ENCODE peak calls at places on chromosomes 1 and 21, in four cellular contexts. V is stomach, J is HCT116, R is GM12891. S is an unnamed sample.
A peak's percentile ranks its signal among the peaks of the same experiment; 100 is the strongest.

GRCh38 chr21:16422702-16423101 is 692.9 kb downstream of the USP25 start:
- DNase-seq in V (no peak), J (no peak), R (no peak), S (no peak)

GRCh38 chr1:17717595-17717994 is 37.5 kb upstream of the ACTL8 start:
- DNase-seq in V (no peak), J (no peak), R (no peak), S (no peak)

GRCh38 chr1:207673399-207673798 is 28.5 kb downstream of the CR1L start:
- DNase-seq in V (no peak), J (no peak), R (no peak), S (no peak)

GRCh38 chr1:20964540-20965484 is 177.7 kb upstream of the HP1BP3 start:
- DNase-seq in V (no peak), J (no peak), R (peak; percentile 15), S (peak; percentile 74)

GRCh38 chr1:7247158-7247557 is 461.9 kb downstream of the CAMTA1 start:
- DNase-seq in V (no peak), J (no peak), R (no peak), S (no peak)

GRCh38 chr1:18062180-18062579 is 45.4 kb upstream of the IGSF21 start:
- DNase-seq in V (no peak), J (no peak), R (no peak), S (no peak)

GRCh38 chr21:14616303-14617039 is 70.4 kb upstream of the SAMSN1 start:
- DNase-seq in V (no peak), J (no peak), R (no peak), S (no peak)

GRCh38 chr1:109478806-109479205 is 4.9 kb upstream of the ATXN7L2 start:
- DNase-seq in V (peak; percentile 54), J (no peak), R (no peak), S (peak; percentile 45)

GRCh38 chr1:66521736-66522365 is 12.1 kb upstream of the SGIP1 start:
- DNase-seq in V (no peak), J (peak; percentile 27), R (no peak), S (no peak)

GRCh38 chr1:151993734-151994496 is at the start of gene S100A10:
- DNase-seq in V (peak; percentile 79), J (no peak), R (peak; percentile 20), S (no peak)

GRCh38 chr1:1616045-1616821 is 933 bp downstream of the MIB2 start:
- DNase-seq in V (peak; percentile 58), J (no peak), R (peak; percentile 72), S (no peak)

GRCh38 chr1:184187097-184187496 is 135.6 kb downstream of the TSEN15 start:
- DNase-seq in V (no peak), J (no peak), R (no peak), S (no peak)

GRCh38 chr1:59062743-59063142 is 234.2 kb upstream of the FGGY start:
- DNase-seq in V (peak; percentile 44), J (no peak), R (no peak), S (no peak)

GRCh38 chr1:159190441-159190840 is 14.2 kb upstream of the ACKR1 start:
- DNase-seq in V (no peak), J (no peak), R (no peak), S (no peak)

GRCh38 chr1:117284408-117285215 is 73.9 kb upstream of the VTCN1 start:
- DNase-seq in V (no peak), J (peak; percentile 57), R (no peak), S (peak; percentile 5)

GRCh38 chr1:64006276-64007051 is 197.0 kb upstream of the UBE2U start:
- DNase-seq in V (peak; percentile 72), J (peak; percentile 19), R (no peak), S (no peak)

GRCh38 chr1:25020851-25021585 is 90.9 kb upstream of the RUNX3 start:
- DNase-seq in V (no peak), J (no peak), R (no peak), S (no peak)

GRCh38 chr21:8989261-8989882 is 1532.0 kb upstream of the TPTE start:
- DNase-seq in V (no peak), J (no peak), R (no peak), S (no peak)

GRCh38 chr1:29121516-29121937 is 2.2 kb downstream of the TMEM200B start:
- DNase-seq in V (no peak), J (no peak), R (no peak), S (no peak)

GRCh38 chr1:223471566-223471965 is 78.4 kb downstream of the CCDC185 start:
- DNase-seq in V (no peak), J (no peak), R (no peak), S (no peak)

GRCh38 chr1:111841746-111842145 is 86.0 kb downstream of the DDX20 start:
- DNase-seq in V (no peak), J (no peak), R (no peak), S (no peak)

GRCh38 chr1:205492201-205492667 is 12.2 kb upstream of the CDK18 start:
- DNase-seq in V (no peak), J (no peak), R (no peak), S (no peak)

GRCh38 chr1:65065535-65066378 is 82.2 kb upstream of the AK4 start:
- DNase-seq in V (peak; percentile 54), J (no peak), R (no peak), S (no peak)

GRCh38 chr21:42120904-42121535 is 49.9 kb downstream of the UMODL1 start:
- DNase-seq in V (no peak), J (no peak), R (no peak), S (no peak)

GRCh38 chr1:185742403-185742802 is 8.2 kb downstream of the HMCN1 start:
- DNase-seq in V (no peak), J (no peak), R (no peak), S (no peak)

GRCh38 chr1:51329443-51330325 is 678 bp downstream of the TTC39A start:
- DNase-seq in V (peak; percentile 94), J (no peak), R (no peak), S (no peak)

GRCh38 chr21:39022901-39023693 is 160.2 kb downstream of the PSMG1 start:
- DNase-seq in V (no peak), J (no peak), R (no peak), S (no peak)

GRCh38 chr1:11598461-11598860 is 55.8 kb downstream of the FBXO2 start:
- DNase-seq in V (no peak), J (no peak), R (no peak), S (no peak)

GRCh38 chr1:93015590-93015989 is 54.3 kb upstream of the DIPK1A start:
- DNase-seq in V (no peak), J (no peak), R (no peak), S (no peak)

GRCh38 chr1:33080885-33081553 is at the start of gene AZIN2:
- DNase-seq in V (peak; percentile 99), J (peak; percentile 86), R (peak; percentile 95), S (peak; percentile 84)

GRCh38 chr1:97451422-97451821 is 469.4 kb downstream of the DPYD start:
- DNase-seq in V (no peak), J (no peak), R (no peak), S (peak; percentile 16)

GRCh38 chr1:31595836-31596736 is 19.8 kb downstream of the TINAGL1 start:
- DNase-seq in V (no peak), J (no peak), R (no peak), S (no peak)

GRCh38 chr1:228083871-228084278 is 1.4 kb downstream of the ARF1 start:
- DNase-seq in V (no peak), J (no peak), R (no peak), S (no peak)

GRCh38 chr1:8821084-8821483 is 3.6 kb upstream of the RERE start:
- DNase-seq in V (no peak), J (no peak), R (no peak), S (no peak)

GRCh38 chr1:8818325-8818775 is 910 bp upstream of the RERE start:
- DNase-seq in V (peak; percentile 60), J (peak; percentile 42), R (no peak), S (no peak)

GRCh38 chr1:8823295-8823664 is 5.8 kb upstream of the RERE start:
- DNase-seq in V (no peak), J (no peak), R (no peak), S (no peak)

GRCh38 chr1:8825985-8826481 is 8.6 kb upstream of the RERE start:
- DNase-seq in V (peak; percentile 23), J (no peak), R (no peak), S (no peak)

GRCh38 chr1:8822383-8823294 is 5.2 kb upstream of the RERE start:
- DNase-seq in V (peak; percentile 24), J (peak; percentile 37), R (no peak), S (peak; percentile 5)
- TF ChIP-seq POLR2AphosphoS5 in V (no peak), J (peak; percentile 22), R (no peak), S (no peak)

GRCh38 chr1:165288301-165289120 is 68.0 kb downstream of the LMX1A start:
- DNase-seq in V (no peak), J (no peak), R (no peak), S (no peak)
- TF ChIP-seq POLR2AphosphoS5 in V (no peak), J (no peak), R (no peak), S (no peak)

GRCh38 chr1:61743432-61743705 is 1.1 kb downstream of the PATJ start:
- DNase-seq in V (no peak), J (no peak), R (no peak), S (no peak)

GRCh38 chr1:61743716-61744620 is 1.7 kb downstream of the PATJ start:
- DNase-seq in V (no peak), J (no peak), R (no peak), S (no peak)

GRCh38 chr1:61746768-61747167 is 4.5 kb downstream of the PATJ start:
- DNase-seq in V (no peak), J (no peak), R (no peak), S (no peak)

GRCh38 chr1:61742620-61743431 is 546 bp downstream of the PATJ start:
- DNase-seq in V (peak; percentile 34), J (no peak), R (peak; percentile 50), S (no peak)

GRCh38 chr1:61741682-61742619 is at the start of gene PATJ:
- DNase-seq in V (peak; percentile 87), J (peak; percentile 62), R (peak; percentile 78), S (no peak)
- TF ChIP-seq POLR2AphosphoS5 in V (no peak), J (peak; percentile 67), R (no peak), S (no peak)

GRCh38 chr1:44036409-44037111 is 5.3 kb upstream of the SLC6A9 start:
- DNase-seq in V (peak; percentile 75), J (peak; percentile 64), R (no peak), S (no peak)
- TF ChIP-seq POLR2AphosphoS5 in V (no peak), J (no peak), R (no peak), S (no peak)

S was measured in HL-60.